ENCODE peak calls at places on chromosome 19, in five cellular contexts. O, E, M, N and G are unnamed samples.

GRCh38 chr19:37583340-37583739 is 11.3 kb downstream of the ZNF571 start:
- DNase-seq in O (no peak), E (peak; percentile 3), M (no peak), N (no peak), G (no peak)

GRCh38 chr19:2277138-2277537 is 4.8 kb downstream of the PEAK3 start:
- DNase-seq in O (no peak), E (no peak), M (no peak), N (no peak), G (no peak)

GRCh38 chr19:5089283-5089682 is 120.4 kb downstream of the KDM4B start:
- DNase-seq in O (no peak), E (no peak), M (no peak), N (no peak), G (no peak)

GRCh38 chr19:1855040-1855827 is 7.0 kb upstream of the REXO1 start:
- DNase-seq in O (peak; percentile 72), E (peak; percentile 82), M (peak; percentile 98), N (peak; percentile 77), G (peak; percentile 74)

GRCh38 chr19:16527334-16527935 is 14.8 kb downstream of the CHERP start:
- DNase-seq in O (no peak), E (no peak), M (no peak), N (no peak), G (no peak)

GRCh38 chr19:28899703-28900102 is 313.2 kb downstream of the UQCRFS1 start:
- DNase-seq in O (no peak), E (no peak), M (no peak), N (no peak), G (no peak)

GRCh38 chr19:48390188-48391099 is 907 bp downstream of the KDELR1 start:
- DNase-seq in O (peak; percentile 40), E (no peak), M (peak; percentile 65), N (no peak), G (peak; percentile 33)

GRCh38 chr19:16429759-16430091 is 42.0 kb downstream of the EPS15L1 start:
- DNase-seq in O (no peak), E (no peak), M (no peak), N (no peak), G (no peak)

GRCh38 chr19:45071969-45072790 is 4.1 kb downstream of the ZNF296 start:
- DNase-seq in O (no peak), E (no peak), M (peak; percentile 69), N (no peak), G (no peak)

GRCh38 chr19:19258589-19259338 is 14.3 kb downstream of the TM6SF2 start:
- DNase-seq in O (no peak), E (no peak), M (no peak), N (no peak), G (no peak)

GRCh38 chr19:41373993-41374392 is 2.3 kb upstream of the TMEM91 start:
- DNase-seq in O (peak; percentile 75), E (no peak), M (no peak), N (no peak), G (no peak)

GRCh38 chr19:31648347-31648746 is 299.1 kb upstream of the TSHZ3 start:
- DNase-seq in O (no peak), E (no peak), M (no peak), N (no peak), G (no peak)

GRCh38 chr19:13132471-13133166 is 14.6 kb downstream of the NACC1 start:
- DNase-seq in O (no peak), E (no peak), M (peak; percentile 29), N (no peak), G (peak; percentile 24)

GRCh38 chr19:48487944-48488343 is 18.8 kb downstream of the CYTH2 start:
- DNase-seq in O (no peak), E (no peak), M (no peak), N (no peak), G (no peak)

GRCh38 chr19:56091066-56091490 is 30.0 kb downstream of the ZNF787 start:
- DNase-seq in O (no peak), E (no peak), M (no peak), N (no peak), G (no peak)

GRCh38 chr19:33248553-33248953 is 22.9 kb upstream of the SLC7A10 start:
- DNase-seq in O (no peak), E (no peak), M (no peak), N (no peak), G (no peak)

GRCh38 chr19:44738603-44739585 is 9.6 kb upstream of the BCL3 start:
- DNase-seq in O (no peak), E (no peak), M (no peak), N (no peak), G (no peak)

GRCh38 chr19:10145031-10145430 is 25.3 kb upstream of the EIF3G start:
- DNase-seq in O (no peak), E (no peak), M (no peak), N (no peak), G (no peak)

GRCh38 chr19:28420731-28421550 is 792.0 kb downstream of the UQCRFS1 start:
- DNase-seq in O (no peak), E (no peak), M (no peak), N (no peak), G (no peak)

GRCh38 chr19:31436121-31436776 is 87.0 kb upstream of the TSHZ3 start:
- DNase-seq in O (no peak), E (no peak), M (no peak), N (no peak), G (no peak)

DNA sequence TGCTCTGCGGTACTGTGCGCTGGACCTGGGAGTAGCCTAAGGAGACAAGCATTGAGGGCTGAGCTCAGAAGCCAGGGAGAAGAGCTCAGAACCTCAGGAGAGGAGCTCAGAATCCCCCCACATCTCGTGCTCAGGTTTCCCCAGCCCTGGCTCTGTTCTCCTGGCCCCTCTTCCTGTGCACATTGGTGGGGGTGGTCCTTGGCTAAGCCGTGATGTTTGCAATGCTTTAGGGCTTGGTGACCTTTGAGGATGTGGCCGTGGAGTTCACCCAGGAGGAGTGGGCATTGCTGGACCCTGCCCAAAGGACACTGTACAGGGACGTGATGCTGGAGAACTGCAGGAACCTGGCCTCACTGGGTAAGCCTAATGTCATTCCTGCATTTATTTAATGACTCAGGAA is 6.6 kb downstream of the ZNF557 start:
- DNase-seq in O (no peak), E (no peak), M (no peak), N (no peak), G (no peak)
- H3K9me3 ChIP-seq in O (peaks cover 13% of the 10 kb centered on the region), E (peaks cover 50% of the 10 kb centered on the region), M (peaks cover 45% of the 10 kb centered on the region), N (peaks cover 63% of the 10 kb centered on the region), G (peaks cover 18% of the 10 kb centered on the region)

GRCh38 chr19:6721113-6721474 is 644 bp upstream of the C3 start:
- DNase-seq in O (no peak), E (no peak), M (no peak), N (no peak), G (no peak)

GRCh38 chr19:6720369-6721112 is at the start of gene C3:
- DNase-seq in O (peak; percentile 83), E (no peak), M (no peak), N (no peak), G (no peak)

GRCh38 chr19:6719992-6720368 is 470 bp downstream of the C3 start:
- DNase-seq in O (no peak), E (no peak), M (no peak), N (no peak), G (no peak)

GRCh38 chr19:6723108-6723618 is 2.7 kb upstream of the C3 start:
- DNase-seq in O (peak; percentile 71), E (no peak), M (no peak), N (no peak), G (no peak)

GRCh38 chr19:6721773-6722172 is 1.3 kb upstream of the C3 start:
- DNase-seq in O (no peak), E (no peak), M (no peak), N (no peak), G (no peak)
- H3K4me1 ChIP-seq in O (peaks cover 7% of the 10 kb centered on the region), E (peaks cover 10% of the 10 kb centered on the region), M (no peaks in the 10 kb centered on the region), N (no peaks in the 10 kb centered on the region), G (no peaks in the 10 kb centered on the region)

GRCh38 chr19:290539-291521 is at the start of gene PLPP2:
- DNase-seq in O (no peak), E (no peak), M (peak; percentile 96), N (no peak), G (no peak)
- H3K27me3 ChIP-seq in O (peaks cover 53% of the 10 kb centered on the region), E (peaks cover 16% of the 10 kb centered on the region), M (no peaks in the 10 kb centered on the region), N (peaks cover 16% of the 10 kb centered on the region), G (peaks cover 15% of the 10 kb centered on the region)

DNA sequence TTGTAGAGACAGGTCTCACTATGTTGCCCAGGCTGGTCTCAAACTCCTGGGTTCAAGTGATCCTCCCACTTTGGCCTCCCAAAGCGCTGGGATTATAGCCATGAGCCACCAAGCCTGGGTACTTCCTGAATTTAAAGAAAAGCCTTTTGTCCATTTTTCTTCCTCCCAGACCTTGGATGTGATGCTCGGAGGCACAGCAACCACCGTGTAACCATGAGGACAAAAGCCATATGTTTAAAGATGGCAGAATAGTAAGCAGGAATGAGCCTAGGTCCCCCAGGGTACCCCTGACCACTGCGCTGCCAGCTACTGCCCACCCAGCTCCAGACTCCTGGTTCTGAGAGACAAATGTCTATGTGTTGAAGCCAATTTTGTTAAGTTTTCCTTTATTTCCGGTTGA is 31.1 kb downstream of the ZC3H4 start:
- DNase-seq in O (no peak), E (no peak), M (no peak), N (no peak), G (no peak)
- H3K9me3 ChIP-seq in O (no peaks in the 10 kb centered on the region), E (no peaks in the 10 kb centered on the region), M (no peaks in the 10 kb centered on the region), N (no peaks in the 10 kb centered on the region), G (no peaks in the 10 kb centered on the region)